ENCODE peak calls at places on chromosomes 12 and 14, in eight cellular contexts. G is right lobe of liver, C is Peyer's patch, V is HCT116, E is ovary, I is testis, J is IMR-90, U is upper lobe of left lung. Z is an unnamed sample.

GRCh38 chr14:61891251-61891650 is 129.0 kb downstream of the SNAPC1 start:
- DNase-seq in G (no peak), C (no peak), V (no peak), E (no peak), I (no peak), J (peak), U (no peak), Z (no peak)

GRCh38 chr12:100375023-100375737 is 18.3 kb downstream of the SLC17A8 start:
- DNase-seq in G (no peak), C (no peak), V (no peak), E (peak), I (peak), J (peak), U (no peak), Z (no peak)

GRCh38 chr14:90693413-90693812 is 122.8 kb downstream of the TTC7B start:
- DNase-seq in G (no peak), C (no peak), V (no peak), E (no peak), I (no peak), J (no peak), U (no peak), Z (no peak)

GRCh38 chr12:2390133-2390532 is 337.3 kb downstream of the CACNA1C start:
- DNase-seq in G (no peak), C (no peak), V (no peak), E (no peak), I (no peak), J (no peak), U (no peak), Z (no peak)

GRCh38 chr12:59886131-59886751 is 290.4 kb downstream of the SLC16A7 start:
- DNase-seq in G (no peak), C (no peak), V (no peak), E (no peak), I (no peak), J (no peak), U (no peak), Z (no peak)

GRCh38 chr12:82359115-82359478 is 768 bp downstream of the METTL25 start:
- DNase-seq in G (peak), C (no peak), V (no peak), E (peak), I (no peak), J (no peak), U (peak), Z (no peak)

GRCh38 chr14:105139212-105139825 is 29.3 kb downstream of the JAG2 start:
- DNase-seq in G (peak), C (no peak), V (no peak), E (no peak), I (no peak), J (no peak), U (peak), Z (no peak)

GRCh38 chr14:59482471-59483331 is 1.5 kb downstream of the L3HYPDH start:
- DNase-seq in G (no peak), C (no peak), V (peak), E (peak), I (peak), J (peak), U (no peak), Z (peak)

GRCh38 chr14:54423991-54424390 is 17.2 kb downstream of the CNIH1 start:
- DNase-seq in G (no peak), C (no peak), V (no peak), E (no peak), I (no peak), J (no peak), U (no peak), Z (no peak)

GRCh38 chr12:24494401-24494800 is 454.5 kb downstream of the BCAT1 start:
- DNase-seq in G (no peak), C (no peak), V (no peak), E (no peak), I (no peak), J (peak), U (no peak), Z (no peak)

GRCh38 chr14:34368971-34369665 is 92.9 kb downstream of the SPTSSA start:
- DNase-seq in G (no peak), C (no peak), V (no peak), E (no peak), I (no peak), J (no peak), U (no peak), Z (no peak)

GRCh38 chr12:72274926-72275325 is 2.8 kb downstream of the TRHDE start:
- DNase-seq in G (no peak), C (no peak), V (no peak), E (no peak), I (no peak), J (peak), U (no peak), Z (no peak)

GRCh38 chr12:65765436-65765813 is 58.9 kb upstream of the HMGA2 start:
- DNase-seq in G (no peak), C (no peak), V (peak), E (no peak), I (no peak), J (peak), U (no peak), Z (no peak)

GRCh38 chr12:107515446-107515958 is 170.1 kb upstream of the PWP1 start:
- DNase-seq in G (no peak), C (no peak), V (peak), E (no peak), I (no peak), J (peak), U (no peak), Z (no peak)

GRCh38 chr14:77320238-77320935 is at the start of gene POMT2:
- DNase-seq in G (peak), C (peak), V (peak), E (peak), I (peak), J (peak), U (peak), Z (peak)
- TF ChIP-seq POLR2A in G (peak), C (peak), V (peak), E (peak), I (peak), J (no peak), U (peak), Z (peak)

GRCh38 chr14:22556990-22557623 is 31.9 kb downstream of the DAD1 start:
- DNase-seq in G (peak), C (peak), V (peak), E (peak), I (peak), J (peak), U (peak), Z (peak)

GRCh38 chr14:22554706-22555572 is 34.1 kb downstream of the DAD1 start:
- DNase-seq in G (no peak), C (no peak), V (no peak), E (no peak), I (no peak), J (no peak), U (no peak), Z (no peak)

GRCh38 chr14:22557846-22558220 is 31.2 kb downstream of the DAD1 start:
- DNase-seq in G (no peak), C (peak), V (no peak), E (no peak), I (no peak), J (no peak), U (no peak), Z (no peak)

GRCh38 chr14:22555573-22556011 is 33.4 kb downstream of the DAD1 start:
- DNase-seq in G (no peak), C (no peak), V (no peak), E (no peak), I (no peak), J (peak), U (no peak), Z (no peak)

DNA sequence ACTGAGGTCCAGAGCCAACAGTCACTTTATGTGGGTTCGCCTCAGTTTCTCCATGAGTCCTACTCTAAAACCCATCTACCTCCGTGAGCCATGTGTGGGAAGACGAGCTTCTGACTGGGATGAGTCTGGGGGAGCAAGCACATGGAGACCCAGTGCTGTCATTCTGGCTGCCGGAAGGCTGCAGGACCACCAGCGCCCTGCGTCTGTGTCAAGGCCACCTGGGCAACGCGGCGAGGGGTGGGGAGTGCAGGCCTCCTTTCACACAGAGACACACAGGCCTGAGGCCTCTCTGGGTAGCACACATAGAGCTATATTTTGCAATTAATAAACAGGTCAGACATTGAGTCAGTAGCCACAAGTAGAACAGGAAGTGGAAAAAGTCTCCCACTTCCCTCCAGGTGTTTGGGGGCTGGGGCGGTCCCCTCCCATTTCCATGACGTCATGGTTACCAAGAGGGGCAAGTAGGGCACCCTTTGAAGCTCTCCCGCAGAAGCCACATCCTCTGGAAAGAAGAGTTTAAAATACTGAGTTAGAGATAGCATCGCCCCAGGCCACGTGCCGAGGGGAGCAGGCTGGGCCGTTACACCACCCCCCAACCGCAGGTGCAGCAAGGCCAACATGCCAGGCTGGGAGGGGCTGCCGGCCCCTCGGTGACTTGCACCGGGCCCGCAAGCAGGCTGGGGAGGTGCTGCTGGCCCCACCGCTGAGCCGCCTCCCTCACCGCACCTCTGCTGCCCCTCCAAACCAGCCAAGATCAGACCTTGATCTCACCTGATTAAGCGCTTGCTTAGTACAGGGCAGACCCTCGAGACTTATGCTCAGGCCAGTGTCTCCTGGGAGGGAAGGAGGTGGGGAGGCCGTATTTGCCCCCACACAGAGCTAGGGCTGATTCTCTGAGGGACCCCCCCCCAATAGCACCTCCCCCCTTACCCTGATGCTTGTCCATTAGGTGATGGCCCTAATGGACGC is 32.7 kb downstream of the DAD1 start:
- DNase-seq in G (peak), C (peak), V (no peak), E (peak), I (peak), J (peak), U (peak), Z (peak)
- TF ChIP-seq POLR2A in G (no peak), C (no peak), V (no peak), E (no peak), I (no peak), J (no peak), U (no peak), Z (peak)

GRCh38 chr14:66507722-66508546 is at the start of gene GPHN:
- DNase-seq in G (peak), C (peak), V (peak), E (peak), I (peak), J (peak), U (peak), Z (peak)
- TF ChIP-seq POLR2A in G (peak), C (peak), V (peak), E (peak), I (peak), J (no peak), U (peak), Z (peak)

DNA sequence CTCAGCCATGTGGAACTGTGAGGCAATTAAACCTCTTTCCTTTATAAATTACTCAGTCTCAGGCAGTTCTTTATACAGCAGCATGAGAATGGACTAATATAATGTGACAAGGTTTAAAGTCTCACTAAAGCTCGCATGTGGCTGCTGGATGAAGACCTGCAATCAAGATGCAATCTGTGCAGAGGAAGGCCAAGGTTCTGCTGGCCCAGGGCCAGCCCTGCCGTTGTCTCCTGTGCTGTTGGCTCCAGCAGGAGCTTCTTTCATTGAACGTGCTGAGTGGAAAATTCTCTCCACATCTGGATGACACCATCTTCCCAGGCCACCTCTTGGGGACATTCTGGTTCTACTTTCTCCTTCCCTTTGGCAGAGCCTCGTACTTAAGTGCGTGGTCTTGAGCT is 742.2 kb downstream of the VRK1 start:
- DNase-seq in G (no peak), C (no peak), V (no peak), E (no peak), I (no peak), J (no peak), U (no peak), Z (no peak)
- TF ChIP-seq POLR2A in G (no peak), C (no peak), V (no peak), E (no peak), I (no peak), J (no peak), U (no peak), Z (no peak)

GRCh38 chr14:50830932-50831703 is at the start of gene NIN:
- DNase-seq in G (peak), C (peak), V (no peak), E (peak), I (peak), J (peak), U (peak), Z (peak)
- TF ChIP-seq POLR2A in G (peak), C (peak), V (no peak), E (no peak), I (no peak), J (no peak), U (peak), Z (peak)

DNA sequence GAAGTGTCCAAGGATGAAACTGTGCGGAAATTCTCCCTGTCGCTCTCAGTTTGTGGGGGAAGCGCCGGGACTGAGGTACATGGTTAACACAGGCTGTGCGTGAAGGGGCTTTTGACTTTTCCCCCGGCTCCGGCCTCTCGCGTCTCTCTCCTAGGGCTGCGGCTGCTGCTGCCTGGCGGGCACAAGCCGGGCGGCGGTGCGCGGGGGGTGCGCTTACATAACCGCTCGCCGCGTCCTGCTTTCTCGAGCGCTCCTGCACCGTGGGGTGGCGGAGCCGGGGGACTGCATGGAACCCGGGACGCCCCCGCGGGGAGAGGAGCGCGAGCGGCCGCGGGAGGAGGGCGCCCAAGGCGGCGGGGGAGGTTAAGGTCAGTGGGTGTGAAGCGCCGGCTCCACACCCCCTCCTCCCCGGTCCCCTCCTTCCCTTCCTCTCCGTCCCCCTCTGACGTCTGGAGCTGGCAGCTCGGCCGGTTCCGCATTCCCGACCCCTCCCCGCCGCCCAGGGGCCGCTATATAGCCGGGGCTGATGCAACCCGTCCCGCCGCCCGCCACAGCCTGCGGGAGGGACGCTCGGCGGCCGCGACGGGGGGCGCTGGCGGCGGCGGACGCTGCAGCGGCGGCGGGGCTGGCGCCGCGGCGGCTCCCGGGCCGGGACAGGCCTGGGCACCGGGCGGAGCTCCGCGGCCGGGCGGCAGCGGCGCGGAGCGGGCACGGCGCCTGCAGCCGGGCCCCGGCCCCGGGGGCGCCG is at the start of gene JDP2:
- DNase-seq in G (peak), C (peak), V (peak), E (peak), I (peak), J (peak), U (peak), Z (peak)
- TF ChIP-seq POLR2A in G (peak), C (peak), V (no peak), E (peak), I (no peak), J (peak), U (peak), Z (no peak)

GRCh38 chr12:40105515-40106201 is at the start of gene SLC2A13:
- DNase-seq in G (peak), C (peak), V (peak), E (peak), I (peak), J (peak), U (peak), Z (peak)
- TF ChIP-seq POLR2A in G (peak), C (peak), V (no peak), E (peak), I (peak), J (peak), U (peak), Z (peak)

GRCh38 chr12:55722948-55723347 is 2.8 kb downstream of the RDH5 start:
- DNase-seq in G (no peak), C (no peak), V (no peak), E (peak), I (no peak), J (no peak), U (no peak), Z (no peak)

GRCh38 chr12:55724226-55724939 is 4.2 kb downstream of the RDH5 start:
- DNase-seq in G (peak), C (peak), V (no peak), E (no peak), I (peak), J (peak), U (no peak), Z (peak)

GRCh38 chr12:55724940-55725309 is 3.9 kb downstream of the CD63 start:
- DNase-seq in G (no peak), C (no peak), V (no peak), E (no peak), I (no peak), J (no peak), U (no peak), Z (no peak)

GRCh38 chr12:55725556-55725955 is 3.3 kb downstream of the CD63 start:
- DNase-seq in G (no peak), C (no peak), V (no peak), E (no peak), I (no peak), J (no peak), U (no peak), Z (no peak)

GRCh38 chr12:55723516-55724225 is 3.5 kb downstream of the RDH5 start:
- DNase-seq in G (no peak), C (no peak), V (no peak), E (no peak), I (no peak), J (no peak), U (no peak), Z (no peak)
- TF ChIP-seq POLR2A in G (no peak), C (no peak), V (no peak), E (no peak), I (no peak), J (no peak), U (no peak), Z (no peak)

GRCh38 chr14:94564381-94564780 is 3.1 kb downstream of the SERPINA4 start:
- DNase-seq in G (no peak), C (no peak), V (no peak), E (no peak), I (no peak), J (no peak), U (no peak), Z (no peak)
- TF ChIP-seq POLR2A in G (no peak), C (no peak), V (no peak), E (no peak), I (no peak), J (no peak), U (no peak), Z (no peak)

GRCh38 chr12:104457746-104458644 is 1.2 kb downstream of the CHST11 start:
- DNase-seq in G (peak), C (peak), V (no peak), E (peak), I (peak), J (no peak), U (peak), Z (peak)

GRCh38 chr12:104455594-104456416 is 943 bp upstream of the CHST11 start:
- DNase-seq in G (no peak), C (no peak), V (no peak), E (no peak), I (no peak), J (no peak), U (no peak), Z (peak)

GRCh38 chr12:104456417-104456949 is at the start of gene CHST11:
- DNase-seq in G (peak), C (peak), V (peak), E (peak), I (peak), J (peak), U (peak), Z (peak)

GRCh38 chr12:104458645-104459555 is 2.2 kb downstream of the CHST11 start:
- DNase-seq in G (no peak), C (peak), V (no peak), E (no peak), I (peak), J (no peak), U (peak), Z (peak)

GRCh38 chr12:104456950-104457745 is 400 bp downstream of the CHST11 start:
- DNase-seq in G (peak), C (peak), V (no peak), E (peak), I (peak), J (peak), U (no peak), Z (peak)
- TF ChIP-seq POLR2A in G (peak), C (peak), V (peak), E (peak), I (no peak), J (no peak), U (peak), Z (peak)